ENCODE peak calls at places on chromosomes 3 and 15, in seven cellular contexts. Q, M, V, L, A, G and K are unnamed samples.

GRCh38 chr15:51688863-51689262 is 7.6 kb downstream of the SCG3 start:
- DNase-seq in Q (peak), M (no peak), V (no peak), L (no peak), A (no peak), G (no peak), K (no peak)

GRCh38 chr3:190108789-190109188 is 11.9 kb downstream of the P3H2 start:
- DNase-seq in Q (peak), M (no peak), V (no peak), L (no peak), A (no peak), G (no peak), K (no peak)

GRCh38 chr3:29255854-29256696 is 24.8 kb upstream of the RBMS3 start:
- DNase-seq in Q (peak), M (no peak), V (no peak), L (no peak), A (peak), G (no peak), K (no peak)

GRCh38 chr3:107710851-107711250 is 188.1 kb downstream of the BBX start:
- DNase-seq in Q (peak), M (no peak), V (no peak), L (no peak), A (peak), G (no peak), K (no peak)

GRCh38 chr3:183253364-183253960 is 409 bp downstream of the B3GNT5 start:
- DNase-seq in Q (peak), M (no peak), V (no peak), L (no peak), A (peak), G (peak), K (peak)

GRCh38 chr15:45126535-45127158 is 3.0 kb downstream of the DUOXA1 start:
- DNase-seq in Q (peak), M (peak), V (no peak), L (no peak), A (no peak), G (peak), K (no peak)

GRCh38 chr3:159236306-159236705 is 434.5 kb downstream of the MFSD1 start:
- DNase-seq in Q (peak), M (no peak), V (no peak), L (no peak), A (peak), G (no peak), K (no peak)

GRCh38 chr15:78715930-78716329 is 74.9 kb upstream of the CHRNB4 start:
- DNase-seq in Q (peak), M (no peak), V (no peak), L (peak), A (peak), G (no peak), K (no peak)

GRCh38 chr15:100723323-100723801 is 121.0 kb downstream of the ASB7 start:
- DNase-seq in Q (no peak), M (no peak), V (no peak), L (peak), A (no peak), G (no peak), K (no peak)

GRCh38 chr3:7543294-7543693 is 682.4 kb downstream of the GRM7 start:
- DNase-seq in Q (peak), M (no peak), V (no peak), L (no peak), A (peak), G (no peak), K (no peak)

GRCh38 chr3:115836944-115837343 is 213.6 kb downstream of the GAP43 start:
- DNase-seq in Q (peak), M (no peak), V (no peak), L (no peak), A (peak), G (no peak), K (no peak)

GRCh38 chr3:170007031-170007663 is 30.6 kb upstream of the GPR160 start:
- DNase-seq in Q (peak), M (peak), V (peak), L (no peak), A (peak), G (no peak), K (no peak)

GRCh38 chr15:74540135-74540760 is 772 bp upstream of the ARID3B start:
- DNase-seq in Q (no peak), M (peak), V (no peak), L (no peak), A (peak), G (no peak), K (peak)

GRCh38 chr3:188528390-188528789 is 374.4 kb downstream of the LPP start:
- DNase-seq in Q (no peak), M (no peak), V (no peak), L (no peak), A (no peak), G (no peak), K (no peak)

GRCh38 chr15:98620020-98620419 is 28.3 kb upstream of the IGF1R start:
- DNase-seq in Q (no peak), M (no peak), V (no peak), L (no peak), A (no peak), G (no peak), K (peak)

GRCh38 chr3:133138017-133138416 is 99.8 kb downstream of the TMEM108 start:
- DNase-seq in Q (no peak), M (no peak), V (no peak), L (no peak), A (no peak), G (no peak), K (no peak)

GRCh38 chr3:24128195-24129005 is 183.3 kb downstream of the NR1D2 start:
- DNase-seq in Q (peak), M (no peak), V (no peak), L (no peak), A (peak), G (no peak), K (no peak)

GRCh38 chr3:115862824-115863223 is 239.5 kb downstream of the GAP43 start:
- DNase-seq in Q (no peak), M (no peak), V (no peak), L (no peak), A (no peak), G (no peak), K (no peak)

GRCh38 chr3:34212671-34213070 is 414.2 kb downstream of the PDCD6IP start:
- DNase-seq in Q (peak), M (no peak), V (no peak), L (no peak), A (peak), G (peak), K (no peak)

GRCh38 chr3:189269356-189269755 is 97.6 kb downstream of the TPRG1 start:
- DNase-seq in Q (no peak), M (no peak), V (no peak), L (no peak), A (no peak), G (no peak), K (no peak)

GRCh38 chr3:155871746-155872158 is 1.3 kb downstream of the GMPS start:
- DNase-seq in Q (peak), M (no peak), V (no peak), L (no peak), A (peak), G (no peak), K (no peak)

GRCh38 chr3:11290743-11291680 is 18.8 kb downstream of the ATG7 start:
- DNase-seq in Q (peak), M (no peak), V (peak), L (no peak), A (peak), G (no peak), K (no peak)

GRCh38 chr3:121411554-121411953 is 134.2 kb downstream of the POLQ start:
- DNase-seq in Q (no peak), M (no peak), V (no peak), L (no peak), A (peak), G (no peak), K (no peak)

GRCh38 chr3:62587579-62588031 is 214.3 kb upstream of the FEZF2 start:
- DNase-seq in Q (peak), M (no peak), V (no peak), L (peak), A (peak), G (no peak), K (no peak)

GRCh38 chr3:129745253-129745652 is 138.8 kb upstream of the PLXND1 start:
- DNase-seq in Q (peak), M (no peak), V (no peak), L (no peak), A (peak), G (no peak), K (no peak)

GRCh38 chr15:70748281-70748747 is 15.0 kb downstream of the UACA start:
- DNase-seq in Q (no peak), M (no peak), V (no peak), L (no peak), A (no peak), G (peak), K (no peak)

GRCh38 chr15:74333093-74333492 is 34.4 kb downstream of the CYP11A1 start:
- DNase-seq in Q (no peak), M (no peak), V (no peak), L (no peak), A (no peak), G (no peak), K (no peak)

GRCh38 chr3:57298041-57298440 is 5.6 kb upstream of the ASB14 start:
- DNase-seq in Q (peak), M (peak), V (no peak), L (no peak), A (peak), G (peak), K (no peak)

GRCh38 chr3:77329161-77329560 is 289.3 kb downstream of the ROBO2 start:
- DNase-seq in Q (no peak), M (no peak), V (no peak), L (no peak), A (no peak), G (no peak), K (no peak)

GRCh38 chr3:133745981-133746721 is at the start of gene TF:
- DNase-seq in Q (no peak), M (peak), V (no peak), L (no peak), A (no peak), G (no peak), K (no peak)

GRCh38 chr3:47578119-47578630 is 490 bp downstream of the CSPG5 start:
- DNase-seq in Q (no peak), M (no peak), V (peak), L (no peak), A (no peak), G (peak), K (no peak)

GRCh38 chr3:197592361-197593045 is 36.7 kb upstream of the BDH1 start:
- DNase-seq in Q (no peak), M (no peak), V (no peak), L (no peak), A (no peak), G (no peak), K (no peak)

GRCh38 chr3:140128217-140129137 is 193.5 kb downstream of the CLSTN2 start:
- DNase-seq in Q (peak), M (peak), V (no peak), L (no peak), A (no peak), G (peak), K (no peak)

GRCh38 chr15:100242989-100243388 is 98.8 kb downstream of the ADAMTS17 start:
- DNase-seq in Q (no peak), M (no peak), V (no peak), L (peak), A (no peak), G (no peak), K (no peak)

GRCh38 chr3:88195951-88196434 is 46.2 kb downstream of the C3orf38 start:
- DNase-seq in Q (peak), M (no peak), V (no peak), L (no peak), A (peak), G (no peak), K (no peak)

GRCh38 chr3:69051796-69052566 is at the start of gene TMF1:
- DNase-seq in Q (peak), M (peak), V (peak), L (peak), A (peak), G (peak), K (peak)

GRCh38 chr3:30504939-30505338 is 101.5 kb upstream of the TGFBR2 start:
- DNase-seq in Q (no peak), M (no peak), V (no peak), L (no peak), A (peak), G (no peak), K (no peak)

GRCh38 chr3:175695251-175695650 is 836.1 kb downstream of the NAALADL2 start:
- DNase-seq in Q (no peak), M (no peak), V (no peak), L (no peak), A (peak), G (no peak), K (no peak)

GRCh38 chr3:128734523-128735189 is 8.7 kb downstream of the RAB7A start:
- DNase-seq in Q (no peak), M (no peak), V (no peak), L (no peak), A (no peak), G (no peak), K (no peak)

DNA sequence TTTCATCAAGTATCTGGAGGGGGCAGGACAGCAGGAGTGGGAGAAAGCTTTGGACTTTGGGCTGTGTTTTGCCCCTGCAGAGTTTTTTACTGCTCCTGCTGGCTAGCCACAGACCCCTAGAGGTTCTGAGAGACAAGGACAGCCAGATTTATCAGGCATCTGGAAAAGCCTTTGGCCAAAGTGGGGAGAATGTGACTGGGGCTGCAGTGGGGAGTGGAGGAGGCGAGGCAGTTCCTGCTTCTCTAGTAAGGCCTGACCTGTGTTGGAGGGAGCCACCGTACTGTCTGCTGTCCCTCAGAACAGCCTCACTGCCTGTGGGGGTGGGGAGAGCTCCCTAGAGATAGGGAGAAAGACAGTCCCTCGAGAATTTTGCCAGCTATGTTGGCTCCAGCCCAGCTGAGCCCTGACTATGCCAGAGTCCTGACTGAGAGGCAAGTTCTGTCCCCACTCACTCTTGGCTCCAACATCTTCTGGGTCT is 2.2 kb downstream of the ALPK3 start:
- DNase-seq in Q (no peak), M (peak), V (no peak), L (peak), A (no peak), G (no peak), K (no peak)
- TF ChIP-seq CTCF in Q (peak), M (peak), V (no peak), L (no peak), A (no peak), G (no peak), K (no peak)

DNA sequence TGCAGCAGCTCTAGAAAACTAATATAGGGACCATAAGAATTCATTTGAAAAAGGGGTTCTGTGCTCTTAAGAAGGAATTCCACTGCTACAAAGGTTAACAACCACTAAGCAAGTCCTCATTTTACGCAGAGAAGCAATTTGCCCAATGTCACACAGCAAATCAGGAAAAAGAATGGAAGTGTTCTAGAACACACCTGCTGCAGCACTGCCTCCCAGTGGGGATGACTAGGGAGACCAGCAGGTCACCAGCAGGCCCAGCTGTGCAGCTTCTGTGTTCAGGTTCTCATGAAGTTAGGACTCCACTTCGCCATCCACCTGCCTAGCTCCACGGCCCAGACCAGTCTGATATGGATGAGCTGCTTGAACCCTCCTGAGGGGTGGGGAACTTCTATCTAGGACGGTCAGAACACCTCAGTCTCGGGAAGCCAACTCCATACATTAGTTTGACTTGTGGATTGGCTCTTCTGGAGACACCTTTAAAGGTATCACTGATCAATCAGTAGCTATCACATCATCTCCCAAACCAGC is 18.6 kb downstream of the POMGNT2 start:
- DNase-seq in Q (no peak), M (no peak), V (no peak), L (no peak), A (no peak), G (no peak), K (no peak)
- TF ChIP-seq CTCF in Q (peak), M (peak), V (no peak), L (no peak), A (peak), G (no peak), K (no peak)

DNA sequence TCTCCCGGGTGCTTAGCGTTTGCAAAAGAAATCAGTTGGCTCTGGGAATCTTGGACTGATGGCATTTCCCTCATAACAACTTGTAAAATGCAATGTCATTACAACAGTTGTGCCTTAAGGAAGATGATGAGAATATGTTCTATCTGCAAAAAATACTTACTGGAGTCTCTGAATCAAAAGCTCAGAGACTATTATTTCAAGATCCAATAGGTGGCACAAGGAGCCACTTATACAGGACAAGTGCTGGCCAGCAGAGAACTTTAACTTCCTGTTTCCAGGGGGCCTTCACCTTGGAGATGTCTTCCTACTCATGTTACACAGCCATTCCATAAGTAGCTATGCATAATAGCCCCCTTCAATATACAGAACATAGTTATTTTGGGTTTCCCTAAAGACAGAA is 8.9 kb upstream of the RPS27L start:
- DNase-seq in Q (peak), M (no peak), V (no peak), L (no peak), A (no peak), G (no peak), K (no peak)
- TF ChIP-seq CTCF in Q (peak), M (no peak), V (peak), L (peak), A (no peak), G (no peak), K (no peak)

GRCh38 chr15:57017024-57017423 is 98.6 kb downstream of the TCF12 start:
- DNase-seq in Q (peak), M (peak), V (no peak), L (no peak), A (no peak), G (no peak), K (no peak)
- TF ChIP-seq CTCF in Q (peak), M (peak), V (no peak), L (peak), A (peak), G (no peak), K (no peak)

GRCh38 chr3:63795438-63795837 is 23.7 kb upstream of the C3orf49 start:
- DNase-seq in Q (no peak), M (no peak), V (no peak), L (no peak), A (no peak), G (no peak), K (no peak)

GRCh38 chr3:63791974-63792373 is 27.1 kb upstream of the C3orf49 start:
- DNase-seq in Q (peak), M (no peak), V (no peak), L (no peak), A (peak), G (no peak), K (no peak)
- TF ChIP-seq CTCF in Q (peak), M (no peak), V (no peak), L (peak), A (peak), G (no peak), K (no peak)

GRCh38 chr15:63334821-63335220 is 46.8 kb downstream of the CA12 start:
- DNase-seq in Q (no peak), M (no peak), V (no peak), L (no peak), A (no peak), G (no peak), K (no peak)

GRCh38 chr15:63332367-63333078 is 49.1 kb downstream of the CA12 start:
- DNase-seq in Q (peak), M (no peak), V (no peak), L (no peak), A (peak), G (no peak), K (no peak)

GRCh38 chr15:63327648-63328421 is 50.4 kb downstream of the APH1B start:
- DNase-seq in Q (no peak), M (no peak), V (no peak), L (no peak), A (no peak), G (no peak), K (no peak)

GRCh38 chr15:63329567-63330350 is 51.9 kb downstream of the CA12 start:
- DNase-seq in Q (no peak), M (no peak), V (no peak), L (no peak), A (peak), G (no peak), K (no peak)

GRCh38 chr15:63331456-63331855 is 50.2 kb downstream of the CA12 start:
- DNase-seq in Q (no peak), M (no peak), V (no peak), L (no peak), A (peak), G (no peak), K (no peak)
- TF ChIP-seq CTCF in Q (no peak), M (no peak), V (no peak), L (no peak), A (no peak), G (no peak), K (no peak)

GRCh38 chr3:45654344-45654934 is 34.8 kb upstream of the SACM1L start:
- DNase-seq in Q (no peak), M (no peak), V (no peak), L (no peak), A (no peak), G (no peak), K (no peak)
- TF ChIP-seq CTCF in Q (no peak), M (no peak), V (no peak), L (no peak), A (no peak), G (no peak), K (no peak)

GRCh38 chr15:89880727-89881126 is 13.1 kb downstream of the AP3S2 start:
- DNase-seq in Q (no peak), M (no peak), V (no peak), L (no peak), A (no peak), G (no peak), K (no peak)

GRCh38 chr15:89876736-89877135 is 17.1 kb downstream of the AP3S2 start:
- DNase-seq in Q (no peak), M (no peak), V (no peak), L (no peak), A (no peak), G (no peak), K (no peak)

GRCh38 chr15:89878323-89878722 is 15.5 kb downstream of the AP3S2 start:
- DNase-seq in Q (no peak), M (no peak), V (no peak), L (no peak), A (no peak), G (no peak), K (no peak)

GRCh38 chr15:89870688-89871288 is 23.0 kb downstream of the AP3S2 start:
- DNase-seq in Q (no peak), M (no peak), V (no peak), L (no peak), A (no peak), G (no peak), K (no peak)

DNA sequence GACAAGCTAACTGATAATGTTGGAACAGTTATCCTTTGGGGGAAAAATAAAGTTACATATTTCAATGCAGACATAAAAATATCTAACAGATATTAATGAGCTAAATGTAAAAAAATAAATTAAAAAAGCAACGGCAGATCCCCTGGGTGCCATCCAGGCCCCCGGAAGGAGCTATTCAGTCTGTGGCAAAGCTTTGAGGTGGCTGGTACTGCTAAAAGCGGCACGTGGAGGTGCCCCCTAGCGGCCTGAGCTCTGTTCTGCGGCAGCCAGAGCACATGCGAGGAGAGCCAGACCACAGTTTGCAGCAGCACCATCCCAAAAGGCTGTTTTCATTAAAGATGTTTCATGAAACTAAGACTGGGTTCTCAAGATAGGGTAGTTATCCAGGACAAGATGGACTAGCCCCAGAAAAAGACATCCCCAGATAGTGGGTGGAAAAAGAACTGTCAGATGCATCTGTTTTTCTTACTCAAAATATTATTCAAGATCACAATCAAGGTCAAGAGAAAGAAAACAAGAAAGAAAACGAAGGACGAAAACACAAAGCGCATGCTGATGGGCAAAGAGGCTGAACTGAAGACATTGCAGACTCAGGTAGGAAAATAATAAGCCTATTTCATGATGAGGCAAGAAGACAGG is 18.7 kb downstream of the AP3S2 start:
- DNase-seq in Q (peak), M (peak), V (peak), L (peak), A (peak), G (peak), K (peak)
- TF ChIP-seq CTCF in Q (peak), M (peak), V (peak), L (peak), A (peak), G (peak), K (peak)